ENCODE peak calls at places on chromosomes 16 and 17, in seven cellular contexts. D is pancreas; S is psoas muscle; G is AG10803; L is CD4-positive, alpha-beta T cell; Y is thyroid gland; O is fibroblast of the aortic adventitia. M is an unnamed sample.

GRCh38 chr16:83300326-83300725 is 507.5 kb upstream of the HSBP1 start:
- DNase-seq in D (no peak), O (no peak), L (no peak), S (no peak), G (no peak), Y (no peak), M (no peak)

GRCh38 chr17:17053446-17054379 is 11.5 kb downstream of the MPRIP start:
- DNase-seq in L (no peak), G (no peak), Y (no peak), D (no peak), O (no peak), S (no peak), M (peak)

GRCh38 chr16:51035711-51036110 is 115.4 kb downstream of the SALL1 start:
- DNase-seq in S (no peak), O (no peak), L (no peak), D (no peak), G (no peak), Y (no peak), M (no peak)

GRCh38 chr17:49487202-49487601 is 7.9 kb upstream of the NGFR start:
- DNase-seq in Y (no peak), O (no peak), L (no peak), G (no peak), D (no peak), S (no peak), M (no peak)

GRCh38 chr16:85752511-85753420 is 1.9 kb upstream of the C16orf74 start:
- DNase-seq in G (no peak), L (no peak), O (no peak), Y (no peak), S (no peak), D (peak), M (peak)

GRCh38 chr16:68760671-68761275 is 23.7 kb downstream of the CDH1 start:
- DNase-seq in G (no peak), S (no peak), Y (no peak), O (no peak), D (no peak), L (no peak), M (no peak)

GRCh38 chr16:69482410-69482951 is 58.1 kb downstream of the CYB5B start:
- DNase-seq in D (no peak), O (peak), Y (peak), S (peak), L (no peak), G (peak), M (no peak)

GRCh38 chr16:59665618-59666220 is 931.6 kb upstream of the GOT2 start:
- DNase-seq in S (no peak), D (no peak), Y (no peak), O (no peak), G (no peak), L (no peak), M (no peak)

GRCh38 chr16:75250089-75250808 is 1.2 kb downstream of the BCAR1 start:
- DNase-seq in Y (peak), O (no peak), S (peak), G (no peak), D (peak), L (no peak), M (no peak)

GRCh38 chr16:12426122-12426521 is 377.6 kb downstream of the CPPED1 start:
- DNase-seq in G (peak), D (no peak), L (no peak), Y (no peak), S (no peak), O (peak), M (no peak)

GRCh38 chr16:81266680-81267095 is 28.2 kb downstream of the BCO1 start:
- DNase-seq in D (no peak), L (no peak), O (no peak), Y (peak), S (no peak), G (no peak), M (no peak)

GRCh38 chr17:74646231-74646630 is 22.7 kb upstream of the CD300E start:
- DNase-seq in S (no peak), O (no peak), Y (no peak), L (no peak), G (no peak), D (no peak), M (no peak)
- TF ChIP-seq CTCF in S (no peak), O (no peak), Y (peak), L (peak), G (no peak), D (no peak), M (no peak)

DNA sequence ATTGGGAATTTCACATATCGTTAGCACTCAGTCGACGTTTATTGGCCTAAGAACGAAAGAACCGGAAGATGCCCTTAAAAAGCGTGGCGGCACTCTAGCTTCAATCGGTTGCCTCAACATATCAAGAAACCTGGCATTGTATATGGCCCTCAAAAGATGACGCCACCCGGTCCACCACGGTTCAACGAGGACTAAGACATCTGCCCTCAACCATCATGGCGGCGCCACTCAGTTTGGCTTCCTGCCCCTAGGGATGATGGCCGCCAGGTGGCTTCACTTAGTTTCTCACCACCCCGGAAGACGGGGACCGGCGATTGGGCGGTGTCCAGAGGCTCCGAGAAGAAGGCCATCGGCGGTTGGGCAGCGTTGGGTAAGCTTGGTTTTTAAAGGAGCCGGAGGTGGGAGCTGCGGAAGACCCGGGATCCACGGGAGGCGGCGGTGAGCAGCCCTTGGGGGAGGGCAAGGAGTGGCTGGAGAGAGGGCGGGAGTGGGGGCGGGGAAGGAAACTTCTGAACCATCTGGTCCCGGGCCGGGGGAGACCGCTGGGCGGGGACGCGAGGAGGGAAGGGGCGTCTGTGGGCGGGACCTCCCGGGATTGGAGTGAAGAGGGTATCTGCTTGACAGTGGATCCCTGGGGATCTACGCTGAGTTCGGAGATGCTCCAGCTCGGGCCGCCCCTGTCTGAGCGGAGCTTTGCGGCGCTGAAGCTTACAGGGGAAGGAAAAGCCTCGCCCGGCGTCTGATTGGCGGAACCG is at the start of gene PRR14:
- DNase-seq in D (peak), O (peak), L (peak), Y (peak), S (peak), G (peak), M (peak)
- TF ChIP-seq CTCF in D (peak), O (peak), L (no peak), Y (peak), S (peak), G (no peak), M (no peak)

DNA sequence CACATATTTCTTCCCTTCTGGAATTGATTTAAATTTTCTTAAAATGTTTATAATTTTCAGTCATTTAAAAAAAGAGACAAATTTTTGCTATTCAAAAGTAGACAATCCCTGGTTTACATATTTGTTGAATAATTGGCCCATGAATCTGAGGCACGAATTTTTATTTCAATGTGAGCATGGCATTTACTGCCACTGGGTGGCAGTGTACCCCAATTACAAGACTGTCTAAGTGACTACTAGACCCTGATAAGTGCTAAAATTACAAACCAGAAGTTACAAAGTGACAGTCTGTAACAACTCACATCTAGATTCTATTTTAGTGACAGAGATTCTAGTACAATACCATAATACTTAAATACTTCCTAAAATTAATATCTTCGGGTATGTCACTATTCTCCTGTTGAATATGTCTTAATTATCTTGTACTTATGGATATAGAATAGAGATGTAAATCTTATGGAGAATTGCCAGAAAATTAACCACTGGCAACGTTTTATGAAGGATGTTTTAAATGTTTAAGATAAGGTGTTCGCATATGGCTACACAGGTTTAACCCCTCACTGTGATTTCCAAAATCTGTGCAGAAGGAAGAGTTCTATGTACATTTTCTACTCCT is 235.8 kb downstream of the MAP2K4 start:
- DNase-seq in D (no peak), G (peak), S (no peak), Y (peak), O (peak), L (no peak), M (no peak)
- TF ChIP-seq CTCF in D (peak), G (peak), S (peak), Y (peak), O (peak), L (no peak), M (peak)

GRCh38 chr17:19719365-19720209 is 3.2 kb upstream of the SLC47A2 start:
- DNase-seq in G (no peak), D (peak), O (no peak), S (peak), L (no peak), Y (no peak), M (no peak)
- TF ChIP-seq CTCF in G (no peak), D (no peak), O (no peak), S (no peak), L (no peak), Y (no peak), M (no peak)

DNA sequence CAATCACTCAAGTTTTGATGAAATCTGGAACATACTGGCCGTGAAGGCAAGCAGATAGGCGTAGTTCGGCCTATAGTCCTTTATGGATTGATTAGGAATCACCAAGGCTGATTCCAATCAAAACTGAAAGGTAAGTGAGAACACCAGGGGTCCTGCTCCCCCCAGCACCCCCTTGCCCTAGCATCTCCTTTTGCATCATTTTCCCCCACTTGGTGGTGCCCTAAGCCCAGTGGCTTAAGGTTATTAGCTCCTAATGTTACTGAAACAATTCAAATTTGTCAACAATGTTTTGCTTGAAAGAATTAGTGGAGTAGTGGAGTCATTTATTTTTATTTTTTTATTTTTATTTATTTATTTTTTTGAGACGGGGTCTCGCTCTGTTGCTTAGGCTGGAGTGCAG is 4.9 kb downstream of the SLFN14 start:
- DNase-seq in Y (no peak), S (no peak), G (no peak), L (no peak), O (no peak), D (no peak), M (no peak)
- TF ChIP-seq CTCF in Y (no peak), S (peak), G (peak), L (no peak), O (peak), D (no peak), M (no peak)

DNA sequence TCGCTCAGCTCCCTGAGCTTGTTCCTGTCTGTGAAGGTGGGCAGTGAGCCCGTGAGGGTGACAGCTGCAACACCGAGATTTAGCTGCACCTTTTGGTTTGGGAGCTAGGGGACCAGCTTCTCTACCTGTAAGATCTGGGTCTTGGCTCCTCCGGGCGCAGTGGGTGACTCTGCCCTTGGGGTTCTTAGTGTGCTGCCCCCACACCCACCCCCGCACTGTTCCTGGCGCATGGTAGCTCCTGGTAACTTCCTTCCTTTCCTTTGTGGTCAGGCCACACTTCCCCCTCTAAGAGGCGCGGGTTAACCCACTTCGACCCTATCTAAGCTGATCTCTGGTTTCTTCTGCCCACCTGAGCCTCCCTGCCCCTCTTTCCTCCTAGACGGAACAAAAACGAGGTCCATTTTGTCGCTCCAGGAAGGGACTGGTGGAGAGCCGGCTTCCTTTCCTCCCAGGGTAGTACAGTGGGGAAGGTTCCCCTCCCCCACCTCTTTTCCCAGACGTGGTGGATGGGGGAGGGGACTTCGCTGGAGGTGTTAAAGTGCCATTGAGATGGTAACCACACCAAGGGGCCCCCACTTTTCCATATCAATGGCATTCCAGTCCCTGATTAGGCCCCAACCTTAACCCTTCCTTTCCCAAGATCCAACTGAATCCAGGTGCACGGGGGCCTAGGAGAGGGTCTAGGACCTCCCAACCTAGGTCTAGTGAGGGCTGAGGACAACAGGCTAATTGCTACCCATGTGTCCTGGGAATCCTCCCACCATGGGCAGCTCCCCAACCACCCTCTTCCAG is 4.6 kb upstream of the CLDN9 start:
- DNase-seq in D (no peak), Y (no peak), O (no peak), S (no peak), G (no peak), L (no peak), M (no peak)
- TF ChIP-seq CTCF in D (no peak), Y (no peak), O (no peak), S (no peak), G (no peak), L (no peak), M (no peak)

GRCh38 chr16:46973457-46974324 is at the start of gene DNAJA2:
- DNase-seq in Y (peak), L (peak), D (peak), O (peak), S (peak), G (peak), M (peak)
- TF ChIP-seq CTCF in Y (no peak), L (no peak), D (no peak), O (no peak), S (peak), G (no peak), M (no peak)